ENCODE peak calls at places on chromosomes 12 and 14, in eight cellular contexts. Z is adrenal gland; Y is Panc1; D is GM23338; X is naive thymus-derived CD4-positive, alpha-beta T cell; G is mesenchymal stem cell; B is transverse colon; A is lung. M is an unnamed sample. For H3K36me3, the result is how much of the 10 kb centered on the place peaks cover.

GRCh38 chr12:14167005-14167628 is 185.7 kb upstream of the GRIN2B start:
- DNase-seq in Z (peak), Y (peak), D (peak), X (peak), G (peak), B (peak), A (peak), M (peak)

GRCh38 chr12:116381240-116381743 is 103.8 kb upstream of the MED13L start:
- DNase-seq in Z (no peak), Y (no peak), D (no peak), X (no peak), G (no peak), B (no peak), A (no peak), M (no peak)

GRCh38 chr14:72643317-72643801 is 250.5 kb downstream of the DPF3 start:
- DNase-seq in Z (peak), Y (no peak), D (no peak), X (no peak), G (peak), B (no peak), A (no peak), M (peak)

GRCh38 chr14:69460093-69460701 is 24.3 kb upstream of the PLEKHD1 start:
- DNase-seq in Z (peak), Y (peak), D (peak), X (peak), G (peak), B (peak), A (peak), M (peak)

GRCh38 chr12:106345739-106346138 is 11.8 kb upstream of the POLR3B start:
- DNase-seq in Z (peak), Y (peak), D (peak), X (no peak), G (peak), B (no peak), A (peak), M (peak)

GRCh38 chr12:90672081-90672480 is 282.9 kb downstream of the CCER1 start:
- DNase-seq in Z (no peak), Y (no peak), D (no peak), X (no peak), G (no peak), B (no peak), A (no peak), M (no peak)

GRCh38 chr14:74364271-74364880 is 16.1 kb downstream of the VRTN start:
- DNase-seq in Z (no peak), Y (no peak), D (no peak), X (no peak), G (no peak), B (no peak), A (no peak), M (no peak)

GRCh38 chr14:68734231-68734732 is 58.6 kb downstream of the ZFP36L1 start:
- DNase-seq in Z (no peak), Y (no peak), D (no peak), X (no peak), G (peak), B (no peak), A (no peak), M (peak)

GRCh38 chr12:14111230-14111865 is 129.9 kb upstream of the GRIN2B start:
- DNase-seq in Z (no peak), Y (peak), D (peak), X (no peak), G (no peak), B (no peak), A (no peak), M (no peak)

GRCh38 chr14:68232643-68233055 is 413.1 kb downstream of the RAD51B start:
- DNase-seq in Z (peak), Y (peak), D (no peak), X (no peak), G (peak), B (peak), A (peak), M (peak)

GRCh38 chr12:21771311-21771710 is 3.2 kb downstream of the KCNJ8 start:
- DNase-seq in Z (no peak), Y (no peak), D (no peak), X (no peak), G (no peak), B (no peak), A (no peak), M (peak)

GRCh38 chr14:105430535-105430934 is 10.9 kb downstream of the MTA1 start:
- DNase-seq in Z (peak), Y (no peak), D (no peak), X (no peak), G (peak), B (no peak), A (peak), M (peak)

GRCh38 chr14:79278798-79279644 is 932.3 kb downstream of the DIO2 start:
- DNase-seq in Z (peak), Y (no peak), D (peak), X (no peak), G (peak), B (peak), A (peak), M (peak)

GRCh38 chr12:113813229-113813541 is 152.9 kb downstream of the RBM19 start:
- DNase-seq in Z (no peak), Y (no peak), D (no peak), X (no peak), G (no peak), B (no peak), A (no peak), M (no peak)

GRCh38 chr12:30965613-30965985 is 39.1 kb downstream of the TSPAN11 start:
- DNase-seq in Z (no peak), Y (no peak), D (peak), X (no peak), G (peak), B (no peak), A (no peak), M (no peak)

GRCh38 chr14:59389936-59390335 is 75.2 kb downstream of the GPR135 start:
- DNase-seq in Z (no peak), Y (no peak), D (no peak), X (no peak), G (no peak), B (no peak), A (no peak), M (peak)

GRCh38 chr12:6280053-6280469 is 30.4 kb upstream of the PLEKHG6 start:
- DNase-seq in Z (peak), Y (peak), D (no peak), X (no peak), G (peak), B (peak), A (peak), M (peak)

GRCh38 chr12:87866602-87867292 is 162.5 kb downstream of the C12orf50 start:
- DNase-seq in Z (no peak), Y (no peak), D (peak), X (no peak), G (peak), B (no peak), A (no peak), M (peak)

GRCh38 chr14:95993768-95994592 is 45.2 kb upstream of the C14orf132 start:
- DNase-seq in Z (no peak), Y (peak), D (peak), X (peak), G (peak), B (no peak), A (no peak), M (peak)

GRCh38 chr14:76793956-76794355 is 18.7 kb downstream of the ANGEL1 start:
- DNase-seq in Z (no peak), Y (no peak), D (no peak), X (no peak), G (no peak), B (no peak), A (no peak), M (no peak)
- H3K36me3 ChIP-seq in Z (under half), Y (under half), D (under half), X (under half), G (under half), B (under half), A (under half), M (under half)

DNA sequence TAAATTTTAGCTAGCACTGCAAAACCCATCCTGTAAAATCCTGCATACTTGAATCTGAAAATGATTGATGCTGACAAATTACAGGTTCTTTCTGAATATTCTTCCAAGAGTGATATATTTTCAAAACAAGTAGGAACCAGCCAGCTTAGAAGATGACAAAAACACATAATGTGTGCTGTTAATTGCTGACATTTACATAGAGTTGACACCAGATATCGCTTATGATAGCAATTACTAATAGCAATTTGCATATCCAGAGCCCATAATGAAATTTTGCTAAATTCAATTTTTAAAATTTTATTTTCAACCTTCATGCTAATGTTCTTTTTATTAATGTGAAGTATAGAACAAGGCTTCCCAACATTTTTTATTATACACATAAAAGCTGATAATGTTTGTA is 284.5 kb downstream of the SEC23A start:
- DNase-seq in Z (no peak), Y (no peak), D (no peak), X (no peak), G (no peak), B (no peak), A (no peak), M (no peak)
- H3K36me3 ChIP-seq in Z (under half), Y (under half), D (under half), X (under half), G (under half), B (under half), A (under half), M (under half)

DNA sequence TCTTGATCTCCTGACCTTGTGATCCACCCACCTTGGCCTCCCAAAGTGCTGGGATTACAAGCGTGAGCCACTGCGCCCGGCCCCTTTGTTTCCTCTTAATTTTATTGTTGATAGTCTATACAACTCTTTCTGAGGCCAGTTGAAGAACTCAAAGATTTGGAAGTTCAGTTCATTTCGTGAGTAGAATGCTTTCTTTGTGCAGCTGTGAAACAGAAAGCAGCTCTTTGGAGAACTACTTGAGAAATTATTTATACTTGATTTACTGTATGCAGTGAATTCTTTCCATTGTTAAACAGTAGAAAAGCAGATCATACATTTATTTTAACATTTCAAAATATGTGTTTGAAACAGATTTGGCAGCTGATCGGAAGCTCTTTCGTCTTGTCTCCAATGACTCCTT is 69.3 kb downstream of the PCNX1 start:
- DNase-seq in Z (no peak), Y (no peak), D (no peak), X (no peak), G (no peak), B (no peak), A (no peak), M (no peak)
- H3K36me3 ChIP-seq in Z (under half), Y (under half), D (under half), X (under half), G (under half), B (under half), A (under half), M (under half)

GRCh38 chr12:2826036-2826435 is 8.8 kb downstream of the NRIP2 start:
- DNase-seq in Z (no peak), Y (no peak), D (no peak), X (no peak), G (no peak), B (no peak), A (no peak), M (no peak)
- H3K36me3 ChIP-seq in Z (under half), Y (under half), D (under half), X (under half), G (half or more), B (under half), A (half or more), M (under half)

GRCh38 chr12:76782440-76782996 is 18.6 kb downstream of the ZDHHC17 start:
- DNase-seq in Z (no peak), Y (no peak), D (no peak), X (no peak), G (peak), B (no peak), A (no peak), M (no peak)
- H3K36me3 ChIP-seq in Z (under half), Y (under half), D (under half), X (under half), G (under half), B (under half), A (under half), M (under half)

DNA sequence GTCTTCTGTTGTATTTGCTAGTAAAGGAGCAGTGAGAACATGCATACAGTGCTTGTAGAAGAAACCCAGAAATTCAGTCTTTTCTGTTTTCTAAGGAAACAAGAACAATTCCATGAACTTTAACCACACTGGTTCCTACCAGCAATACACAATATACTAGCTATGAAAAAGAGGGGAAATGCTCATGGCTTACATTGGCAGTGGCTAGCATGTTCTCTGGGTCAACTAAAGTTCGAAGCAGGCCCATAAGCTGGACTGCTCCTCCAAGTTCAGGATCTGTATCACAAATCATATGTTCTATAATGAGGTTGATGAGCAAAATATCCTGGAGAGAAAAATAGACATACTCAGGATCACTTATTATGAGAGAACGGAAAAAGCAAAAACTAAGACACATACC is 37.1 kb downstream of the PPP4R3A start:
- DNase-seq in Z (no peak), Y (no peak), D (no peak), X (no peak), G (no peak), B (no peak), A (no peak), M (no peak)
- H3K36me3 ChIP-seq in Z (under half), Y (under half), D (half or more), X (half or more), G (half or more), B (half or more), A (under half), M (under half)

DNA sequence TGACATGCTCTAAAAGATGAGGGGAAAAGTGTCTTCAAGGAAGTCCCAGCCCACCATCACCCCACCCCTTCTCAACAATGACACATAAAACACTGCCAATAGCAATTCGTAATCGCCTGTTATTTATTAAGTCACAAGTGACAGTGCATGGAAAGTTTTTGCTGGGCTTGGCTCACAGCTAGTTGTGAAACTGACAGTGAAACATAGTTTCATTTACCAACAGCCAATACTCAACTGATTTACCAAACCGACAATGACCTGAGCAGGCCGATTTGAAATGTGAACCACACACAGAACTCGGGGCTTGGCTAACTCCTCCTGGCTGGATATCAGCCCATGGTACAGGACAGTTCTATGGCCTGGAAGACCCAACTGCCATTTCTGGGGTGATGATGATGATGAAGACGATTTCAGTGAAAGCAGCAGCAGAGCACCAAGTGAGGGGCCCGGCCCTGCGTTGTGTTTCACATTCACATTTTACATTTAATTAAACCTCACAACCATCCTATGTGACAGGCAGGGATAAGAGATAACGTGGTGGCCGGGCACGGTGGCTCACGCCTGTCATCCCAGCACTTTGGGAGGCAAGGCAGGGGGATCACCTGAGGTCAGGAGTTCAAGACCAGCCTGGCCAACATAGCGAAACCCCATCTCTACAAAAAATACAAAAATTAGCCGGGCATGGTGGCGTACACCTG is 42.7 kb downstream of the CAMKK2 start:
- DNase-seq in Z (no peak), Y (no peak), D (no peak), X (no peak), G (no peak), B (no peak), A (no peak), M (no peak)
- H3K36me3 ChIP-seq in Z (under half), Y (under half), D (under half), X (under half), G (half or more), B (under half), A (under half), M (under half)

DNA sequence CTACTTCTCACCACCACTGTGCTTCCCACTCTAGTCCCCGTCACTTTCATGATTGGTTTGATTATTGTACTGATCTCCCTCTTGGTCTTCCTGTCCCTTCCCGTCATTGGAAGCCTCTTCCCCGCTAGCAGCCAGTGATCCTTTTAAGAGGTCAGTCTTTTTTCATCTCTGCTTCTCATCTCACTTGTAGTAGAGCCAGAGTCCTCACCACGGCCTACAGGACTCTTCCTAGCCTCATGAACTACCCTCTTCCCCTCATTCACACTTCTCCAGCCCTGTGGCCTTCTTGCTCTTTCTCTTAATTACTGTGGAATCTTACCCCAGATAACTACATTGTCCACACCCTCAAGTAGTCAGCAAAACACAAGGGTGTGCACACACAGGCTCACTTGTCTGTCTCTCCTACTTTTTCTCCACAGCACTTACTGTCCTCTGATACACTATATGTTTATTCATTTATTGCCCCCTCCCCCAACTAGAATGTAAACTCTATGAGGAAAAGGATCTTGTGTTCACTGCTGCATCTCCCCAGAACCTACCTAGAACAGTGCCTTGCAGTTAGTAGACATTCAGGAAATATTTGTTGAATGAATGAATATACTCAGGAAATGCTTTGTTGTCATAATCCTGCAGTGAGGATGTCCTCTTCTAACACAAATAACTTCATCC is 66.3 kb downstream of the CKB start:
- DNase-seq in Z (no peak), Y (no peak), D (no peak), X (no peak), G (peak), B (no peak), A (no peak), M (peak)
- H3K36me3 ChIP-seq in Z (under half), Y (under half), D (under half), X (under half), G (half or more), B (under half), A (under half), M (under half)

DNA sequence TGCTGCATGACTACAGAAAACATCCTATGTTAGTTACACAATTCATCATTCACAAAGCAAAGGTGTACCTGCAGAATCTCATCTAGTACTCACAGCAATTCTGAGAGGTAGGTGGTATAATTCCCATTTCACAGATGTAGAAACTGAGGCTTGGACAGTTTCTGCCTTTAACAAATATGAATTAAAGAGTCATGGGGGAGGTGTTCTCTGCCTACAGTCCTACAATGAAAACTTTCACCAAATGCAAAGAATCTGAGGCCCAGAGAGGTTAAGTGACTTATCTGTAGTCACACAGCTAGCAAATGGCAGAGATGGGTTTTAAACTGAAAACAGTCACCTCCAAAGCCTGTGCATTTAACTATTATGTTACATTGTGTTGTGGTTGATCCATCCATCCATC is 171.6 kb upstream of the WSCD2 start:
- DNase-seq in Z (no peak), Y (no peak), D (no peak), X (no peak), G (no peak), B (no peak), A (no peak), M (no peak)
- H3K36me3 ChIP-seq in Z (under half), Y (under half), D (under half), X (under half), G (under half), B (under half), A (under half), M (under half)

M was measured in bronchial epithelial cell.